ENCODE peak calls at places on chromosomes 7 and 10, in four cellular contexts. One of them, this sample, is unnamed.

GRCh38 chr10:125881192-125881591 is at the start of gene DHX32:
- DNase-seq in A549: no peak
- DNase-seq in hepatocyte: no peak
- DNase-seq in Peyer's patch: no peak
- DNase-seq in this sample: peak; percentile 50

GRCh38 chr7:1410992-1411391 is 48.3 kb downstream of the MICALL2 start:
- DNase-seq in A549: no peak
- DNase-seq in hepatocyte: no peak
- DNase-seq in Peyer's patch: no peak
- DNase-seq in this sample: no peak

GRCh38 chr7:24851791-24852190 is 94.5 kb upstream of the GSDME start:
- DNase-seq in A549: no peak
- DNase-seq in hepatocyte: no peak
- DNase-seq in Peyer's patch: no peak
- DNase-seq in this sample: no peak

GRCh38 chr7:39504963-39505362 is 61.2 kb upstream of the YAE1 start:
- DNase-seq in A549: peak; percentile 52
- DNase-seq in hepatocyte: peak; percentile 11
- DNase-seq in Peyer's patch: peak; percentile 73
- DNase-seq in this sample: peak; percentile 31

GRCh38 chr7:50558380-50559051 is 6.7 kb downstream of the DDC start:
- DNase-seq in A549: no peak
- DNase-seq in hepatocyte: peak; percentile 16
- DNase-seq in Peyer's patch: no peak
- DNase-seq in this sample: no peak

GRCh38 chr7:112060625-112061024 is 145.6 kb downstream of the DOCK4 start:
- DNase-seq in A549: peak; percentile 36
- DNase-seq in hepatocyte: no peak
- DNase-seq in Peyer's patch: no peak
- DNase-seq in this sample: no peak

GRCh38 chr10:124367414-124367813 is 51.3 kb downstream of the OAT start:
- DNase-seq in A549: no peak
- DNase-seq in hepatocyte: no peak
- DNase-seq in Peyer's patch: no peak
- DNase-seq in this sample: no peak

GRCh38 chr10:13862541-13863233 is 275.9 kb downstream of the PRPF18 start:
- DNase-seq in A549: no peak
- DNase-seq in hepatocyte: no peak
- DNase-seq in Peyer's patch: no peak
- DNase-seq in this sample: no peak

GRCh38 chr7:134778941-134779740 is at the start of gene CALD1:
- DNase-seq in A549: peak; percentile 89
- DNase-seq in hepatocyte: peak; percentile 90
- DNase-seq in Peyer's patch: peak; percentile 69
- DNase-seq in this sample: peak; percentile 90

GRCh38 chr10:58554316-58554715 is 41.6 kb downstream of the BICC1 start:
- DNase-seq in A549: no peak
- DNase-seq in hepatocyte: no peak
- DNase-seq in Peyer's patch: no peak
- DNase-seq in this sample: no peak

GRCh38 chr10:108789911-108790310 is 1133.4 kb downstream of the XPNPEP1 start:
- DNase-seq in A549: no peak
- DNase-seq in hepatocyte: no peak
- DNase-seq in Peyer's patch: no peak
- DNase-seq in this sample: peak; percentile 2

GRCh38 chr10:119441151-119441821 is 101.2 kb downstream of the RGS10 start:
- DNase-seq in A549: no peak
- DNase-seq in hepatocyte: no peak
- DNase-seq in Peyer's patch: no peak
- DNase-seq in this sample: peak; percentile 95
- H3K27ac ChIP-seq in A549: no peak overlapping the region
- H3K27ac ChIP-seq in hepatocyte: no peak overlapping the region
- H3K27ac ChIP-seq in Peyer's patch: peak overlapping the region; percentile 60
- H3K27ac ChIP-seq in this sample: no peak overlapping the region

GRCh38 chr7:5822742-5823503 is 41.5 kb upstream of the RNF216 start:
- DNase-seq in A549: peak; percentile 95
- DNase-seq in hepatocyte: peak; percentile 97
- DNase-seq in Peyer's patch: peak; percentile 99
- DNase-seq in this sample: peak; percentile 94
- H3K4me1 ChIP-seq in A549: peaks cover 4% of the 10 kb centered on the region
- H3K4me1 ChIP-seq in hepatocyte: no peaks in the 10 kb centered on the region
- H3K4me1 ChIP-seq in Peyer's patch: peaks cover 10% of the 10 kb centered on the region
- H3K4me1 ChIP-seq in this sample: no peaks in the 10 kb centered on the region

DNA sequence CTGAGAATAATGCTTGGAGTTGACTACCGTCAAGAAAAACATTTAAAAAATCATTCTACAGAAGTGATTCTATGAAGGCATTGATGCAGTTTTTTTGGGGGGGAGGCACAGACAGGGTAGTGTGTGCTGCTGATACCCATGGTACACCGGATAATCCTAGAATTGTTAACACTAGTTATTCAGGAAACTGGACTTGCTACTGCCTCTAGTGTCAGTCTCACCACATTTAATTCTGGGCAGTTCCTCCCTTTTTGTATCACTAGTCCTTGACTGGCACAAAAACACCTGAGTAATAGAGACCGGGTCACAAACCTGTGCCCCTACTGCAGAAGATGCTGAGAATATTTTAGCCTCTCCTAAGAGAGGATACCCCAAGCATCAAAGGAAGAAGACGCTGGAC is 13.0 kb upstream of the TCAF1 start:
- DNase-seq in A549: no peak
- DNase-seq in hepatocyte: no peak
- DNase-seq in Peyer's patch: no peak
- DNase-seq in this sample: no peak
- TF ChIP-seq CTCF in A549: no peak
- TF ChIP-seq CTCF in hepatocyte: no peak
- TF ChIP-seq CTCF in Peyer's patch: no peak
- TF ChIP-seq CTCF in this sample: no peak

GRCh38 chr7:34850681-34851080 is 186.6 kb downstream of the DPY19L1 start:
- DNase-seq in A549: no peak
- DNase-seq in hepatocyte: no peak
- DNase-seq in Peyer's patch: no peak
- DNase-seq in this sample: no peak

GRCh38 chr7:34848670-34849069 is 188.6 kb downstream of the DPY19L1 start:
- DNase-seq in A549: no peak
- DNase-seq in hepatocyte: no peak
- DNase-seq in Peyer's patch: no peak
- DNase-seq in this sample: no peak

GRCh38 chr7:34849966-34850365 is 187.3 kb downstream of the DPY19L1 start:
- DNase-seq in A549: no peak
- DNase-seq in hepatocyte: no peak
- DNase-seq in Peyer's patch: no peak
- DNase-seq in this sample: no peak

GRCh38 chr7:34851431-34851830 is 185.9 kb downstream of the DPY19L1 start:
- DNase-seq in A549: no peak
- DNase-seq in hepatocyte: no peak
- DNase-seq in Peyer's patch: no peak
- DNase-seq in this sample: no peak

DNA sequence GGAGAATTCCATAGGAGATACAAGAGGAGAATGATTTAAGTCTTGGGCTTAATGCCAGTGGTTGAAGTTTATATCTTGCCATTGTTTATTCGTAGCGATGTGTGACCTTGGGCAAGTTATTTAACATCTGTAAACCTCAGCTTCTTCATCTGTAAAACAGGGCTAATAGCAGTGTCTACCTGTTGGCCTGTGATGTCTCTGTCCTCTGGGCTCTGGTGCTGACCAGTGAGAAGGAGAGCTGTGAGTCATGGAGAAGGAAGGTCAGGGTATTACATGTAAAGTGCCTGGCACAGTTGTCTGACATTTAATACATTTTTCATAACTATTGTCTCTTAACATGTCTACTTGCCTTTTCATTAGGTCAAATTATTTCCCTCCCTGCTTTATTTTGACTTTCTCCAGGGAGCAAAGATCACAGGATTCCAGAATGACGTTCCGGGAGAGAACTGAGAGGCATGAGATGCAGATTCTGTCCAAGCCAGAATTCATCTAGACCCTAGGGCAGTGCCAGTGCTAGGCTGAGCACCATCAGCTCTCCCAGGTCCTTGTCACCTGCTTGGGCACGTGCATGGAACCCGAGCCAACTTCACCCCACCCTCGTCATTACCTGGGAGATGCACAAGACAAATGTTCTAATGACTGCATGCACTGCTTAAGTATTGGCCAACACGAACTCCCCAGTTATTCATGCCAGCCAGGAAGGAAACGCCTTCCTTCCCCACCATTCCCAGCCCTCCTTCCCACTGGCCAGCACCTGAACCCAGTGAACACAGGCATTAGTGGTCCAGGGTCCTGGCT is 187.9 kb downstream of the DPY19L1 start:
- DNase-seq in A549: peak; percentile 31
- DNase-seq in hepatocyte: no peak
- DNase-seq in Peyer's patch: no peak
- DNase-seq in this sample: no peak
- H3K27ac ChIP-seq in A549: no peak overlapping the region
- H3K27ac ChIP-seq in hepatocyte: no peak overlapping the region
- H3K27ac ChIP-seq in Peyer's patch: no peak overlapping the region
- H3K27ac ChIP-seq in this sample: no peak overlapping the region

GRCh38 chr10:48708144-48708543 is 23.5 kb downstream of the WDFY4 start:
- DNase-seq in A549: no peak
- DNase-seq in hepatocyte: no peak
- DNase-seq in Peyer's patch: no peak
- DNase-seq in this sample: peak; percentile 81
- H3K4me1 ChIP-seq in A549: no peaks in the 10 kb centered on the region
- H3K4me1 ChIP-seq in hepatocyte: no peaks in the 10 kb centered on the region
- H3K4me1 ChIP-seq in Peyer's patch: peaks cover 5% of the 10 kb centered on the region
- H3K4me1 ChIP-seq in this sample: peaks cover 16% of the 10 kb centered on the region

DNA sequence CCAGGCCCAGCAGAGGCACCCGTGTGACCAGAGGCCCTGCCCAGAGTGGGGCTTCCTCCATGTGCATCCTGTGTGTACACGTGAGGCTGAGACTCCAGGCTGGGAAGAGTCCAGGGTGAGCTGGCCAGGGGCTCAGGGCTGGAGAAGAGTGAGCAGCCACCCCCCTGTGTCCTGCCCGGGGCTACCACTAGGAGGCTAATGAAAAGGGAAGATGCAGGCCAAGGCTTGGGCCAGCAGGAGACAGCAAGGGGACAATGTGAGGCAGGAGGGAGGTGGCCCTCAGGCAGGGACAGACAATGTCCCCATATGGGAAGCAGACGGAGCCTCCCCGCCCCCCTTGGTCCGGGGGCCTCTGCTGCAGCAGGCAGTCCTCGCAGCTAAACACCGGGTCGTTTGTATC is 102.0 kb downstream of the HIF1AN start:
- DNase-seq in A549: peak; percentile 62
- DNase-seq in hepatocyte: peak; percentile 20
- DNase-seq in Peyer's patch: no peak
- DNase-seq in this sample: peak; percentile 46
- TF ChIP-seq CTCF in A549: peak; percentile 41
- TF ChIP-seq CTCF in hepatocyte: peak; percentile 19
- TF ChIP-seq CTCF in Peyer's patch: no peak
- TF ChIP-seq CTCF in this sample: peak; percentile 48

GRCh38 chr7:43890468-43890867 is 15.9 kb downstream of the URGCP start:
- DNase-seq in A549: no peak
- DNase-seq in hepatocyte: no peak
- DNase-seq in Peyer's patch: no peak
- DNase-seq in this sample: no peak
- H3K27ac ChIP-seq in A549: no peak overlapping the region
- H3K27ac ChIP-seq in hepatocyte: peak overlapping the region; percentile 21
- H3K27ac ChIP-seq in Peyer's patch: no peak overlapping the region
- H3K27ac ChIP-seq in this sample: no peak overlapping the region

DNA sequence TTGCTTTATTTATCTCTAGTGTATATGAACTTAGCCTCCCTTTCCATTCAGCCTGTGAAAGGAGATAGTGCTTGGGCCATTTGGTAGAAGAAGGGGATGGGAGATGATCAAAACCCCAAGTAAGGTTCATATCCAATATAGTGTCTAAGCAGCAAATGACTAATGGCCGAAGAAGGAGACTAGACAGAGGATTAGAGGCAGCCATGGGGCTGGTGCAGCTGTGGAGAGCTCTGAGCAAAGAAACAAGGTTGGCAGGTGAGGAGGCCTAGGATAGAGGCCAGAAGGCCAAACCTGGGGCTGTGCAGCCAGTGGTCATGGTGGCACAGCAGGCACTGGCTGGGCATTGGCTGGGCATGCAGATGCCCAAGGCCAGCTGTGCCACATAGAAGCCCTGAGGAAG is 10.5 kb upstream of the CPA1 start:
- DNase-seq in A549: no peak
- DNase-seq in hepatocyte: no peak
- DNase-seq in Peyer's patch: no peak
- DNase-seq in this sample: no peak
- H3K4me1 ChIP-seq in A549: peaks cover 16% of the 10 kb centered on the region
- H3K4me1 ChIP-seq in hepatocyte: peaks cover 78% of the 10 kb centered on the region
- H3K4me1 ChIP-seq in Peyer's patch: peaks cover 22% of the 10 kb centered on the region
- H3K4me1 ChIP-seq in this sample: peaks cover 38% of the 10 kb centered on the region